ENCODE peak calls at places on chromosomes 13 and 19, in seven cellular contexts. D is H1, S is HepG2, T is GM12878, Q is K562, L is SK-N-SH, V is HCT116. X is an unnamed sample.
A peak's percentile ranks its signal among the peaks of the same experiment; 100 is the strongest.

GRCh38 chr19:33241530-33242101 is 16.0 kb upstream of the SLC7A10 start:
- DNase-seq in D (no peak), S (no peak), T (no peak), Q (peak; percentile 59), L (peak; percentile 72), V (no peak), X (no peak)

GRCh38 chr13:113665582-113666323 is 1.3 kb upstream of the GRK1 start:
- DNase-seq in D (no peak), S (no peak), T (no peak), Q (no peak), L (no peak), V (no peak), X (no peak)

GRCh38 chr13:64556391-64556790 is 2673.7 kb downstream of the PCDH9 start:
- DNase-seq in D (no peak), S (no peak), T (no peak), Q (no peak), L (no peak), V (no peak), X (no peak)

GRCh38 chr13:114047358-114047881 is 73.5 kb upstream of the C13orf46 start:
- DNase-seq in D (no peak), S (no peak), T (peak; percentile 74), Q (peak; percentile 27), L (no peak), V (no peak), X (peak; percentile 52)

GRCh38 chr13:70723732-70724131 is 615.5 kb upstream of the KLHL1 start:
- DNase-seq in D (no peak), S (peak; percentile 5), T (no peak), Q (no peak), L (peak; percentile 34), V (no peak), X (peak; percentile 32)

GRCh38 chr13:28685114-28685513 is 26.2 kb downstream of the POMP start:
- DNase-seq in D (no peak), S (no peak), T (no peak), Q (no peak), L (no peak), V (no peak), X (no peak)

GRCh38 chr13:110262494-110262893 is 44.5 kb downstream of the COL4A1 start:
- DNase-seq in D (no peak), S (no peak), T (no peak), Q (no peak), L (no peak), V (no peak), X (no peak)

GRCh38 chr19:53872762-53873161 is 5.1 kb downstream of the MYADM start:
- DNase-seq in D (no peak), S (no peak), T (no peak), Q (no peak), L (no peak), V (no peak), X (no peak)

GRCh38 chr19:47032171-47032811 is 12.7 kb downstream of the NPAS1 start:
- DNase-seq in D (no peak), S (no peak), T (no peak), Q (peak; percentile 54), L (peak; percentile 75), V (peak; percentile 32), X (peak; percentile 69)

GRCh38 chr13:105957769-105958438 is 577.6 kb downstream of the EFNB2 start:
- DNase-seq in D (no peak), S (no peak), T (no peak), Q (no peak), L (no peak), V (no peak), X (no peak)

GRCh38 chr13:41811588-41812021 is 149.3 kb downstream of the VWA8 start:
- DNase-seq in D (no peak), S (no peak), T (peak; percentile 56), Q (no peak), L (no peak), V (no peak), X (peak; percentile 37)

GRCh38 chr13:94988654-94989053 is 276.3 kb upstream of the SOX21 start:
- DNase-seq in D (no peak), S (peak; percentile 7), T (no peak), Q (no peak), L (no peak), V (peak; percentile 3), X (peak; percentile 5)

GRCh38 chr19:53092723-53093122 is 10.5 kb downstream of the ZNF160 start:
- DNase-seq in D (no peak), S (no peak), T (no peak), Q (no peak), L (no peak), V (no peak), X (no peak)

GRCh38 chr13:111371720-111372119 is 51.3 kb downstream of the TEX29 start:
- DNase-seq in D (no peak), S (no peak), T (no peak), Q (no peak), L (no peak), V (no peak), X (no peak)

GRCh38 chr13:111370147-111370546 is 49.7 kb downstream of the TEX29 start:
- DNase-seq in D (no peak), S (no peak), T (no peak), Q (no peak), L (no peak), V (no peak), X (no peak)

GRCh38 chr13:111370570-111371150 is 50.2 kb downstream of the TEX29 start:
- DNase-seq in D (no peak), S (no peak), T (no peak), Q (no peak), L (no peak), V (no peak), X (no peak)

GRCh38 chr13:111372651-111373425 is 52.4 kb downstream of the TEX29 start:
- DNase-seq in D (no peak), S (no peak), T (no peak), Q (no peak), L (no peak), V (no peak), X (no peak)

DNA sequence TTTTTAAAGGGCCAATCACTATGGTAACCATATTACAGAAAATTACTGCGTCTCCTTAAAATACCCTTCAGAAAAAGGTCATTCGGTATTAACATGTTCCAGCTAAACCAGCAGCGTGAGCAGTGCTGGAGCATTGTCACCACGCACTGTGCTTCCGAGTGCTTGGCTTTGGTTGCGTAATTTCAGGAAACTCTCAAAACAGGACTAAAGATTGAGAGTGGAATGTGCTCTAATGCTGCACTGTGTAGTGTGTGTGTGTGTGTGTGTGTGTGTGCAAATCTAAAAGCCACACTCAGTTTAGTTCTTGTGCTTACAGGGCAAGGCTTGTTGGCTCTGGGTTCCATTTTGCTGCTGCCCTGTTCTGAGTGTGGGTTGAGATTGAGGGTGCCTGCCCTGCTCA is 50.8 kb downstream of the TEX29 start:
- DNase-seq in D (no peak), S (no peak), T (no peak), Q (no peak), L (no peak), V (no peak), X (no peak)
- TF ChIP-seq JUND in D (no peak), S (no peak), T (no peak), Q (no peak), L (no peak), V (no peak), X (no peak)

GRCh38 chr19:4014541-4015491 is 7.3 kb downstream of the PIAS4 start:
- DNase-seq in D (no peak), S (no peak), T (no peak), Q (peak; percentile 69), L (peak; percentile 70), V (no peak), X (peak; percentile 46)

GRCh38 chr19:4016486-4016885 is 8.9 kb downstream of the PIAS4 start:
- DNase-seq in D (no peak), S (no peak), T (no peak), Q (no peak), L (no peak), V (no peak), X (no peak)

GRCh38 chr19:4013886-4014540 is 6.5 kb downstream of the PIAS4 start:
- DNase-seq in D (no peak), S (no peak), T (no peak), Q (no peak), L (peak; percentile 38), V (no peak), X (no peak)

GRCh38 chr19:4016903-4017638 is 9.5 kb downstream of the PIAS4 start:
- DNase-seq in D (no peak), S (no peak), T (no peak), Q (no peak), L (no peak), V (no peak), X (no peak)

GRCh38 chr19:4015705-4016402 is 8.3 kb downstream of the PIAS4 start:
- DNase-seq in D (no peak), S (no peak), T (no peak), Q (no peak), L (peak; percentile 83), V (no peak), X (no peak)
- TF ChIP-seq JUND in D (no peak), S (no peak), T (no peak), Q (no peak), L (no peak), V (no peak), X (no peak)

GRCh38 chr13:51154029-51154555 is 43.0 kb upstream of the C13orf42 start:
- DNase-seq in D (no peak), S (no peak), T (no peak), Q (no peak), L (no peak), V (no peak), X (no peak)

GRCh38 chr13:51148952-51149573 is 38.0 kb upstream of the C13orf42 start:
- DNase-seq in D (peak; percentile 66), S (no peak), T (no peak), Q (no peak), L (peak; percentile 69), V (peak; percentile 34), X (peak; percentile 4)

GRCh38 chr13:51153527-51153926 is 42.5 kb upstream of the C13orf42 start:
- DNase-seq in D (no peak), S (no peak), T (no peak), Q (no peak), L (no peak), V (no peak), X (no peak)

GRCh38 chr13:51151463-51151862 is 40.4 kb upstream of the C13orf42 start:
- DNase-seq in D (no peak), S (no peak), T (no peak), Q (no peak), L (no peak), V (no peak), X (peak; percentile 39)

GRCh38 chr13:51152713-51153112 is 41.6 kb upstream of the C13orf42 start:
- DNase-seq in D (no peak), S (no peak), T (no peak), Q (no peak), L (no peak), V (no peak), X (no peak)
- TF ChIP-seq JUND in D (no peak), S (no peak), T (no peak), Q (no peak), L (no peak), V (no peak), X (no peak)

DNA sequence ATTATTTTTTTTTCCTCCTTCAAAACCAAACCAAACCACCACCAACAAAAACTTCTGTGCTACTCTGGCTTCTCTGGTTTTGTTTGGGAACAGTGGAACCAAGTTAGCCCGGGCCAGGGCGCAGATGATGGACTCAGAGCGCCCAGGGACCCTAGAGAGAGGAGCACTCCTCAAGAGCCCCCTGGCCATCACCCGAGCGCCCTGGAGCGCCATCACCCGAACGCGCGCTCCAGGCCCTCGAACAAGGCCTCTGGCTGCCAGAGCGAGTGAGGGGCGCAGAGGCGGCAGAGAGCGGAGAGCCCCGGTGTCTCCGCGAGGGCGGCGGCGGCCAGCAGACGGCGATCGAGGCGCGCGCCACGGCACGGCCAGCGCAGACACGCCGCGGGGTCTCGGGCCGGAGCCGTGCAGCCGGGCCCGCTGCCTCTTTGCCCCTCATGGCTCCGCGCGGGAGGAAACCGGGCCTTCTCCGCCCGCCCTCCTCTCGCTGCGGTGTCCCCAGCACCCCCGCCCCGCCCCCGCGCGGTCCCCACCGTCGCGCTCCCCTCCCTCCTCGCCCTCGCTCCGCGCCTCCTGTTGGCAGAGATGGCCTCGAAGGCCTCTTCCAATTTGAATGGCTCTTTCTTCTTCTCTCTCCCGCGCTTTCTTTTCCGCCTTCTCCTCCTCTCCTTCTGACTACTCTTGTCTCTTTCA is 4.2 kb upstream of the SOX1 start:
- DNase-seq in D (no peak), S (no peak), T (no peak), Q (peak; percentile 11), L (peak; percentile 76), V (no peak), X (no peak)
- TF ChIP-seq JUND in D (no peak), S (no peak), T (no peak), Q (no peak), L (no peak), V (no peak), X (no peak)